ENCODE peak calls at places on chromosomes 4 and X, in five cellular contexts. H is activated naive CD8-positive, alpha-beta T cell treated with anti-CD3 and anti-CD28 coated beads, Interleukin-2, amount 10 ng/mL, durations not matched to agents 7 days and 5 days; M is activated CD4-positive, alpha-beta T cell treated with anti-CD3 and anti-CD28 coated beads, Interleukin-2, amount 10 ng/mL, durations not matched to agents 7 days and 5 days; X is NCI-H446; A is activated T-cell treated with anti-CD3 and anti-CD28 coated beads, Interleukin-2, amount 50 U/mL, for 72 hours. Z is an unnamed sample.

GRCh38 chrX:77404318-77404878 is 42.8 kb upstream of the FGF16 start:
- DNase-seq in H (no peak), A (no peak), M (no peak), X (no peak), Z (no peak)

GRCh38 chr4:185416955-185417354 is 8.8 kb downstream of the UFSP2 start:
- DNase-seq in M (no peak), A (no peak), X (no peak), H (no peak), Z (no peak)

GRCh38 chr4:2247128-2248043 is 5.5 kb upstream of the HAUS3 start:
- DNase-seq in H (no peak), M (no peak), A (no peak), X (no peak), Z (no peak)

GRCh38 chr4:79650794-79651431 is 242.9 kb upstream of the GK2 start:
- DNase-seq in X (peak), A (no peak), H (no peak), M (no peak), Z (no peak)

GRCh38 chr4:78601013-78601412 is 49.4 kb downstream of the ANXA3 start:
- DNase-seq in A (no peak), X (no peak), M (no peak), H (no peak), Z (peak)

GRCh38 chrX:150338615-150339014 is 24.5 kb upstream of the MAMLD1 start:
- DNase-seq in X (no peak), M (no peak), H (no peak), A (no peak), Z (no peak)

GRCh38 chr4:172892300-172892699 is 276.3 kb upstream of the GALNT7 start:
- DNase-seq in M (no peak), A (no peak), H (no peak), X (no peak), Z (no peak)

GRCh38 chr4:60724623-60725022 is 475.5 kb upstream of the ADGRL3 start:
- DNase-seq in M (no peak), H (no peak), X (no peak), A (no peak), Z (no peak)

GRCh38 chr4:153151535-153152452 is 52.4 kb upstream of the TRIM2 start:
- DNase-seq in A (peak), M (no peak), H (no peak), X (peak), Z (peak)

GRCh38 chr4:130147618-130148017 is 1051.7 kb downstream of the C4orf33 start:
- DNase-seq in H (no peak), X (no peak), A (no peak), M (no peak), Z (no peak)

GRCh38 chr4:169807934-169808333 is 50.2 kb upstream of the HPF1 start:
- DNase-seq in X (no peak), H (no peak), A (no peak), M (no peak), Z (no peak)

GRCh38 chrX:49829016-49829415 is at the start of gene PAGE4:
- DNase-seq in A (no peak), M (no peak), X (no peak), H (no peak), Z (no peak)

Z was measured in COR-L47.